ENCODE peak calls at places on chromosomes 1 and 21, in nine cellular contexts. C is PC-3; U is astrocyte of the spinal cord; F is fibroblast of the aortic adventitia; L is mesenchymal stem cell; X is right cardiac atrium; S is CD4-positive, CD25-positive, alpha-beta regulatory T cell; J is AG09309; V is brain microvascular endothelial cell. H is an unnamed sample.

GRCh38 chr1:94755675-94756074 is 64.5 kb upstream of the SLC44A3 start:
- DNase-seq in C (no peak), U (peak; percentile 97), F (peak; percentile 98), L (peak; percentile 97), X (no peak), S (no peak), J (peak; percentile 91), V (peak; percentile 87), H (no peak)

GRCh38 chr1:22416555-22417454 is 34.8 kb upstream of the ZBTB40 start:
- DNase-seq in C (peak; percentile 82), U (peak; percentile 63), F (peak; percentile 74), L (peak; percentile 82), X (peak; percentile 58), S (peak; percentile 48), J (no peak), V (peak; percentile 62), H (peak; percentile 80)

GRCh38 chr1:117014209-117014608 is 12.6 kb downstream of the CD101 start:
- DNase-seq in C (peak; percentile 57), U (peak; percentile 18), F (no peak), L (no peak), X (no peak), S (no peak), J (no peak), V (peak; percentile 28), H (no peak)

GRCh38 chr21:44876849-44877575 is 3.5 kb upstream of the PTTG1IP start:
- DNase-seq in C (no peak), U (no peak), F (no peak), L (no peak), X (no peak), S (no peak), J (no peak), V (no peak), H (no peak)

GRCh38 chr1:172867216-172867828 is 183.4 kb downstream of the TNFSF18 start:
- DNase-seq in C (no peak), U (no peak), F (no peak), L (no peak), X (no peak), S (no peak), J (no peak), V (no peak), H (no peak)

GRCh38 chr1:70790232-70790923 is 257.2 kb downstream of the PTGER3 start:
- DNase-seq in C (no peak), U (no peak), F (no peak), L (no peak), X (no peak), S (no peak), J (no peak), V (no peak), H (no peak)

GRCh38 chr1:39757501-39757900 is 13.6 kb downstream of the OXCT2 start:
- DNase-seq in C (no peak), U (no peak), F (no peak), L (no peak), X (no peak), S (no peak), J (no peak), V (no peak), H (no peak)

GRCh38 chr1:192654607-192655389 is 18.9 kb downstream of the RGS13 start:
- DNase-seq in C (peak; percentile 77), U (peak; percentile 58), F (peak; percentile 68), L (peak; percentile 45), X (no peak), S (no peak), J (no peak), V (peak; percentile 81), H (no peak)

GRCh38 chr1:205630241-205630640 is 1.6 kb downstream of the ELK4 start:
- DNase-seq in C (peak; percentile 35), U (peak; percentile 64), F (peak; percentile 49), L (peak; percentile 77), X (no peak), S (no peak), J (no peak), V (peak; percentile 45), H (no peak)

GRCh38 chr1:115337633-115338456 is at the start of gene NGF:
- DNase-seq in C (peak; percentile 67), U (peak; percentile 62), F (peak; percentile 74), L (peak; percentile 46), X (peak; percentile 72), S (no peak), J (no peak), V (peak; percentile 42), H (peak; percentile 31)

GRCh38 chr1:115340879-115341278 is 2.8 kb upstream of the NGF start:
- DNase-seq in C (no peak), U (no peak), F (no peak), L (no peak), X (no peak), S (no peak), J (no peak), V (no peak), H (no peak)

GRCh38 chr1:115336741-115337140 is 1.3 kb downstream of the NGF start:
- DNase-seq in C (no peak), U (no peak), F (no peak), L (no peak), X (no peak), S (no peak), J (no peak), V (no peak), H (no peak)

GRCh38 chr1:115337276-115337632 is 795 bp downstream of the NGF start:
- DNase-seq in C (no peak), U (no peak), F (peak; percentile 41), L (no peak), X (no peak), S (no peak), J (no peak), V (no peak), H (peak; percentile 9)

DNA sequence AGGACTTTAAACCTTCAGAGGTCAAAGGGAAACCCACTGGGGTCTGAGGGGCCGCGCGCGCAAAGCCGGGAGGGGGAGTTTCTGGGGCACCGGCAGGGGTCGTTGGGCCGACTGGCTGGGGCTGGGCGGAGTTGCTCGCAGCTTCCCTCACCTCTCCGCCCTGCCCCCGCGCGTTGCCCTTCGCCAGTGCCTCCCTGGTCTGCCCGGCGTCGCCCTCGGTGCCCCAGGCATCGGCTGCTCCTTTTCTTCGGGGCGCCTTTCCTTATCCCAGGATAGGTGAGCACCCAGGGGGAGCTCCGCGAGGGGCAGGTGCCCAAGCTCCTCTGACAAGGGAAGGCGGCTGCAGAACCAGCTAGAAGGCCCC is 390 bp upstream of the NGF start:
- DNase-seq in C (no peak), U (no peak), F (no peak), L (no peak), X (no peak), S (no peak), J (no peak), V (no peak), H (no peak)
- H3K4me3 ChIP-seq in C (peak overlapping the region; percentile 99), U (peak overlapping the region; percentile 63), F (peak overlapping the region; percentile 98), L (no peak overlapping the region), X (peak overlapping the region; percentile 64), S (no peak overlapping the region), J (peak overlapping the region; percentile 96), V (peak overlapping the region; percentile 66), H (no peak overlapping the region)

GRCh38 chr1:32811265-32811664 is 5.9 kb downstream of the YARS1 start:
- DNase-seq in C (no peak), U (no peak), F (no peak), L (no peak), X (no peak), S (no peak), J (no peak), V (no peak), H (no peak)

GRCh38 chr1:32813941-32814739 is 3.0 kb downstream of the YARS1 start:
- DNase-seq in C (peak; percentile 66), U (no peak), F (peak; percentile 54), L (peak; percentile 34), X (peak; percentile 32), S (no peak), J (no peak), V (peak; percentile 56), H (no peak)

GRCh38 chr1:32808580-32808979 is 8.6 kb downstream of the YARS1 start:
- DNase-seq in C (no peak), U (no peak), F (no peak), L (no peak), X (no peak), S (no peak), J (no peak), V (no peak), H (no peak)

GRCh38 chr1:32810358-32810757 is 6.8 kb downstream of the YARS1 start:
- DNase-seq in C (no peak), U (no peak), F (no peak), L (no peak), X (no peak), S (no peak), J (no peak), V (no peak), H (no peak)

DNA sequence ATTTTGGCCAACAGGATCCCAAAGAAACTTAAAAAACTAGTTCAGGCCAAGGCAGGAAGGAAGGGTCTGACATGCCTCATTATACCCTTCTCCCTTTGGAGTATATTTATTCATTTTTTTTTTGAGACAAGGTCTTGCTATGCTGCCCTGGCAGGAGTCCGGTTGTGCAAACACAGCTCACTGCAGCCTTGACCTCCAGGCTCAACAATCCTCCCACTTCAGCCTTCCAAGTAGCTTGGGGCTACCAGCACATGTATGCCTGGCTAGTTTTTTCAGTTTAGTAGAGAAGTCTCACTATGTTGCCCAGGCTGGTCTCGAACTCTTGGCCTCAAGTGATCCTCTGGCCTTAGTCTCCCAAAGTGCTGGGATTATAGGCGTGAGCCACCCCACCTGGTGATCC is 5.2 kb downstream of the YARS1 start:
- DNase-seq in C (no peak), U (no peak), F (no peak), L (no peak), X (no peak), S (no peak), J (no peak), V (no peak), H (no peak)
- H3K4me3 ChIP-seq in C (no peak overlapping the region), U (no peak overlapping the region), F (no peak overlapping the region), L (no peak overlapping the region), X (no peak overlapping the region), S (no peak overlapping the region), J (no peak overlapping the region), V (no peak overlapping the region), H (no peak overlapping the region)

DNA sequence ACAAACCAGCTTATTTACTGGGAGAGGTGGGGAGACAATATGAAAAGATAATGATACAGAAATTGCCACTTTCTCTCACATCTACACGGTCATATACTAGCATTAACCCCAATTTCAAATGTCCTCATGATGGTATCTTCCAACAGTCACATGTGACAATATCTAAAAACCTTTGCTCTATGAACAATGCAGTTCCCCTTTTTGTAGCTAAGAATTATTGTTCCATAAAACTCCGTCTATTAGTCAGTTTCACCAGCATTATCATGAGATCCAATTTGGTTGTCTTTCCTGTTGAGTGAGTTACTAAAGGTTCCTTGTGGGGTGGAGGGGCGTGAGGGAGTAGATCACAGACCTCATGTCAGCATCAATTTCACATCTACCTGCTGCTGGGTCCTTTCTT is 1.7 kb downstream of the TIAM1 start:
- DNase-seq in C (peak; percentile 69), U (no peak), F (no peak), L (no peak), X (no peak), S (no peak), J (no peak), V (no peak), H (no peak)
- H3K4me3 ChIP-seq in C (peak overlapping the region; percentile 85), U (no peak overlapping the region), F (no peak overlapping the region), L (no peak overlapping the region), X (no peak overlapping the region), S (no peak overlapping the region), J (no peak overlapping the region), V (no peak overlapping the region), H (no peak overlapping the region)

DNA sequence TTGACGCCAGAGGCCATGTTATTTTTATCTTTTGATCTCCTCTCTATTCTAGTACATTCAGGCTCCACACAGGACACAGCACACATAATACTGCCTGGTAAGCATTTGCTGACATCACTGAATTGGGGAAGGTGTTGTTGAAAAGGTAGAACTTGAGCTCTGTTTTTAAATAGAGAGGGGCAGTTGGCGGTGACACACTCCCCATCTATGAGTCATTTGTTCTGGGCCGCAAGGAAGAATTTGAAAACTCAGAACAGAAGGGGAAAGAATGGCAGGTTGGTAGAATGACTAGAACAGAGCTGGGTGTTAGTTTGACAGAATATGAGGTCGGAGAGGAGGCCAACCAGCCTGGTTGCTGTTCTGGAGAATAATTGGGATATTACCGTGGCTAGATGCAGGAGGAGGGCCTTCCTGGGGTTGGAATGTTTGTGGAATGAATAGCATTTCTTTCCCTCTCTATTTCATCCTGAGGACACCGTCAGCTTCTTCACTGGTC is 52.1 kb upstream of the ERRFI1 start:
- DNase-seq in C (peak; percentile 86), U (peak; percentile 90), F (peak; percentile 59), L (peak; percentile 83), X (no peak), S (no peak), J (no peak), V (peak; percentile 77), H (peak; percentile 65)
- H3K4me3 ChIP-seq in C (peak overlapping the region; percentile 6), U (no peak overlapping the region), F (no peak overlapping the region), L (no peak overlapping the region), X (no peak overlapping the region), S (no peak overlapping the region), J (no peak overlapping the region), V (no peak overlapping the region), H (no peak overlapping the region)

H was measured in thyroid gland.